ENCODE peak calls at places on chromosome X, in five cellular contexts. O is hepatocyte, M is PC-3, N is GM23248, K is MM.1S. Q is an unnamed sample.

GRCh38 chrX:150486011-150486410 is 82.4 kb upstream of the MTM1 start:
- DNase-seq in O (peak), M (peak), N (peak), K (peak), Q (peak)

GRCh38 chrX:13899607-13900006 is 82.7 kb upstream of the GPM6B start:
- DNase-seq in O (peak), M (peak), N (peak), K (no peak), Q (no peak)

GRCh38 chrX:70480660-70481018 is 36.0 kb downstream of the DLG3 start:
- DNase-seq in O (no peak), M (no peak), N (no peak), K (no peak), Q (no peak)

GRCh38 chrX:133983974-133984578 is 1.3 kb downstream of the GPC3 start:
- DNase-seq in O (no peak), M (no peak), N (no peak), K (no peak), Q (peak)

GRCh38 chrX:100316987-100317386 is 93.1 kb downstream of the PCDH19 start:
- DNase-seq in O (no peak), M (no peak), N (peak), K (no peak), Q (no peak)

GRCh38 chrX:110228453-110228852 is 89.4 kb downstream of the AMMECR1 start:
- DNase-seq in O (no peak), M (no peak), N (no peak), K (no peak), Q (no peak)

GRCh38 chrX:48956728-48957414 is 536 bp downstream of the OTUD5 start:
- DNase-seq in O (peak), M (no peak), N (peak), K (peak), Q (peak)

GRCh38 chrX:124211312-124211942 is 121.0 kb upstream of the TEX13D start:
- DNase-seq in O (peak), M (peak), N (peak), K (peak), Q (peak)

DNA sequence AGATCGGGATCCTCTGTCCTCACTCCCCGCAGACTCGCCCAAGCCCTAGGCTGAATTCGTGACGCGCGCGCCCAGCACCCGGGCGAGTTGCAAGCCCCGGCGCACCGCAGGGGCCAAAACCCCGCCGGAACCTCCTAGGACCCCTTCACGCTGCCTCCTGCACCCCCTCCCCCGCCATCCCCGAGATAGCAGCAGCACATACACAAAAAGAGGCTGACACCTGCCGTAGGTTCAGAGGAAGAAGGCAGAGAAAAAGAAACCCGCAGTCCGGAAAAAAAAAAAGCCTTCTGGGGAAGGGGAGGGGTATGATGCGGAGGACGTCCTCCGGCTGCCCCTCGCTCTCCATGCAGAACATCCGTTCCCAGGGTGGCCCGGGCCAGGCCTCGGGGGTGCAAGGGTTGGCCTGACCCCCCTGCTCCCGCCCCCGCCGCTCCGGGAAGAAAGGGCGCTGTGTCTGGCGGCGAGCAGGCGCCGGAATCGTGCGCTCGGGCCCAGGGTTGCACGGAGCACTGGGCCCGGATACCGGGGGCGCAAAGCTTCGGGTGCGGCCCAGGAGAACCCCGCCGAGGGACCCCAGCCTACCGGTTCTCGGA is 2.5 kb downstream of the NLGN4X start:
- DNase-seq in O (peak), M (no peak), N (no peak), K (peak), Q (peak)
- TF ChIP-seq EZH2phosphoT487 in O (no peak), M (no peak), N (no peak), K (no peak), Q (no peak)

GRCh38 chrX:118974088-118974907 is at the start of gene LONRF3:
- DNase-seq in O (peak), M (peak), N (peak), K (peak), Q (peak)
- TF ChIP-seq EZH2 in O (peak), M (no peak), N (no peak), K (no peak), Q (peak)

DNA sequence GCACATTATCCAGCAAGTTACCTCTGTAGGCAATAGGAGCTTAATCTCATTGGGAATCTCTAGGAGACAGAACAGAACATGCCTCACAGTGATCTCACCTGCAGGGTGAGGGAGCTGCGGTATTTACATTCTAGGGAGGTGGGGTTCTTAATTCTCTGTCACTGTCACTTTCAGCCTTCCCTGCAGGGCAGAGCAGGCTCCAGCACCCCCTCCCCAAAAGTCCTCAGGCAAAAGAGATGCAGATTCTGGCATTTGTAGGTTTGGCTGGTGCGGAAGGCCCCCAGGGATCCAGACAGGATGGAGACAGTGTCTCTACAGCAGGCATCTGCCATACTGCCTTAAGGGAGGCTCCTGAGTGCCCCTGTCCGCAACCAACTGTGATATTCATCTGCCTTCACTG is 166.4 kb upstream of the ATP6AP2 start:
- DNase-seq in O (no peak), M (no peak), N (no peak), K (no peak), Q (no peak)
- TF ChIP-seq EZH2phosphoT487 in O (no peak), M (no peak), N (no peak), K (no peak), Q (no peak)

GRCh38 chrX:140502491-140503229 is 2.2 kb downstream of the SOX3 start:
- DNase-seq in O (no peak), M (no peak), N (peak), K (no peak), Q (peak)
- TF ChIP-seq EZH2 in O (peak), M (no peak), N (peak), K (no peak), Q (no peak)